ENCODE peak calls at places on chromosomes 12 and 14, in nine cellular contexts. F is fibroblast of lung; U is COR-L47; G is Right ventricle myocardium superior; M is effector memory CD4-positive, alpha-beta T cell; K is HTR-8/SVneo; P is mammary epithelial cell; L is LoVo; A is hippocampal formation. Z is an unnamed sample.

GRCh38 chr14:68669101-68669500 is 123.8 kb downstream of the ZFP36L1 start:
- DNase-seq in F (no peak), U (no peak), G (no peak), M (no peak), K (no peak), P (no peak), L (no peak), A (no peak), Z (no peak)

GRCh38 chr12:12333407-12333831 is 16.6 kb downstream of the MANSC1 start:
- DNase-seq in F (peak; percentile 81), U (peak; percentile 60), G (no peak), M (no peak), K (no peak), P (no peak), L (peak; percentile 96), A (no peak), Z (no peak)

GRCh38 chr14:105891221-105891602 is 364.8 kb downstream of the TMEM121 start:
- DNase-seq in F (no peak), U (no peak), G (peak; percentile 24), M (no peak), K (no peak), P (no peak), L (no peak), A (no peak), Z (no peak)

GRCh38 chr12:82314406-82314892 is 43.7 kb downstream of the CCDC59 start:
- DNase-seq in F (no peak), U (no peak), G (peak; percentile 18), M (no peak), K (no peak), P (peak; percentile 59), L (no peak), A (no peak), Z (no peak)

GRCh38 chr12:80001562-80001961 is 66.7 kb upstream of the PPP1R12A start:
- DNase-seq in F (no peak), U (no peak), G (no peak), M (no peak), K (no peak), P (peak; percentile 50), L (no peak), A (no peak), Z (no peak)

GRCh38 chr14:60965402-60965801 is 15.5 kb downstream of the TRMT5 start:
- DNase-seq in F (peak; percentile 94), U (no peak), G (no peak), M (no peak), K (peak; percentile 39), P (peak; percentile 55), L (no peak), A (no peak), Z (no peak)

GRCh38 chr14:68394113-68394718 is 398.7 kb downstream of the ZFP36L1 start:
- DNase-seq in F (peak; percentile 64), U (no peak), G (no peak), M (no peak), K (no peak), P (no peak), L (no peak), A (no peak), Z (no peak)

GRCh38 chr14:32015166-32015565 is 61.9 kb upstream of the ARHGAP5 start:
- DNase-seq in F (no peak), U (no peak), G (no peak), M (no peak), K (no peak), P (no peak), L (no peak), A (no peak), Z (no peak)

GRCh38 chr14:104094056-104094708 is 8.7 kb downstream of the ASPG start:
- DNase-seq in F (no peak), U (no peak), G (no peak), M (no peak), K (no peak), P (no peak), L (no peak), A (no peak), Z (no peak)

GRCh38 chr14:73008501-73008900 is 18.4 kb downstream of the ZFYVE1 start:
- DNase-seq in F (peak; percentile 75), U (no peak), G (no peak), M (no peak), K (no peak), P (no peak), L (no peak), A (no peak), Z (no peak)

GRCh38 chr14:22112004-22112403 is 438.4 kb upstream of the OR4E1 start:
- DNase-seq in F (no peak), U (no peak), G (no peak), M (peak; percentile 31), K (no peak), P (no peak), L (no peak), A (no peak), Z (no peak)

GRCh38 chr12:2112401-2112800 is 59.6 kb downstream of the CACNA1C start:
- DNase-seq in F (no peak), U (no peak), G (no peak), M (no peak), K (no peak), P (no peak), L (no peak), A (no peak), Z (no peak)

GRCh38 chr12:14260011-14260993 is 105.2 kb upstream of the ATF7IP start:
- DNase-seq in F (peak; percentile 76), U (peak; percentile 73), G (peak; percentile 94), M (no peak), K (peak; percentile 56), P (peak; percentile 83), L (peak; percentile 81), A (peak; percentile 73), Z (peak; percentile 27)

GRCh38 chr14:39034481-39035296 is 68.3 kb downstream of the SEC23A start:
- DNase-seq in F (peak; percentile 19), U (no peak), G (no peak), M (no peak), K (no peak), P (no peak), L (no peak), A (no peak), Z (no peak)